ENCODE peak calls at places on chromosome 17, in seven cellular contexts. One of them, this sample, is unnamed.

GRCh38 chr17:60354223-60354622 is 37.7 kb downstream of the USP32 start:
- DNase-seq in H9: no peak
- DNase-seq in H1: no peak
- DNase-seq in mesenchymal stem cell: peak
- DNase-seq in IMR-90: peak
- DNase-seq in trophoblast cell: no peak
- DNase-seq in neuronal stem cell: no peak
- DNase-seq in this sample: no peak

GRCh38 chr17:75428775-75429469 is 23.4 kb upstream of the GRB2 start:
- DNase-seq in IMR-90: peak
- DNase-seq in trophoblast cell: peak
- DNase-seq in mesenchymal stem cell: peak
- DNase-seq in neuronal stem cell: no peak
- DNase-seq in H9: no peak
- DNase-seq in H1: no peak
- DNase-seq in this sample: no peak

GRCh38 chr17:48610282-48611211 is at the start of gene HOXB7:
- DNase-seq in H9: peak
- DNase-seq in H1: no peak
- DNase-seq in neuronal stem cell: no peak
- DNase-seq in IMR-90: peak
- DNase-seq in trophoblast cell: peak
- DNase-seq in mesenchymal stem cell: peak
- DNase-seq in this sample: no peak

GRCh38 chr17:49899588-49899987 is 51.7 kb upstream of the TAC4 start:
- DNase-seq in trophoblast cell: no peak
- DNase-seq in IMR-90: no peak
- DNase-seq in H9: no peak
- DNase-seq in neuronal stem cell: no peak
- DNase-seq in H1: no peak
- DNase-seq in mesenchymal stem cell: no peak
- DNase-seq in this sample: no peak

GRCh38 chr17:63475491-63476412 is 1.1 kb upstream of the ACE start:
- DNase-seq in trophoblast cell: no peak
- DNase-seq in mesenchymal stem cell: no peak
- DNase-seq in H1: peak
- DNase-seq in IMR-90: peak
- DNase-seq in H9: no peak
- DNase-seq in neuronal stem cell: no peak
- DNase-seq in this sample: peak

GRCh38 chr17:56540791-56541190 is 52.7 kb upstream of the NOG start:
- DNase-seq in H1: no peak
- DNase-seq in neuronal stem cell: no peak
- DNase-seq in trophoblast cell: peak
- DNase-seq in mesenchymal stem cell: peak
- DNase-seq in H9: peak
- DNase-seq in IMR-90: no peak
- DNase-seq in this sample: peak

GRCh38 chr17:81396722-81397313 is 1.6 kb downstream of the BAHCC1 start:
- DNase-seq in mesenchymal stem cell: peak
- DNase-seq in trophoblast cell: peak
- DNase-seq in neuronal stem cell: no peak
- DNase-seq in H1: peak
- DNase-seq in IMR-90: no peak
- DNase-seq in H9: peak
- DNase-seq in this sample: peak

GRCh38 chr17:68579194-68579900 is 21.8 kb downstream of the FAM20A start:
- DNase-seq in trophoblast cell: no peak
- DNase-seq in IMR-90: no peak
- DNase-seq in mesenchymal stem cell: no peak
- DNase-seq in neuronal stem cell: no peak
- DNase-seq in H1: no peak
- DNase-seq in H9: no peak
- DNase-seq in this sample: no peak

GRCh38 chr17:15108992-15109391 is 156.1 kb downstream of the PMP22 start:
- DNase-seq in H1: no peak
- DNase-seq in trophoblast cell: no peak
- DNase-seq in H9: no peak
- DNase-seq in neuronal stem cell: no peak
- DNase-seq in IMR-90: no peak
- DNase-seq in mesenchymal stem cell: no peak
- DNase-seq in this sample: no peak

GRCh38 chr17:81722184-81723120 is 10.4 kb downstream of the SLC25A10 start:
- DNase-seq in neuronal stem cell: no peak
- DNase-seq in IMR-90: no peak
- DNase-seq in H1: peak
- DNase-seq in trophoblast cell: no peak
- DNase-seq in mesenchymal stem cell: no peak
- DNase-seq in H9: no peak
- DNase-seq in this sample: no peak

GRCh38 chr17:21200590-21201301 is 13.2 kb downstream of the TMEM11 start:
- DNase-seq in trophoblast cell: no peak
- DNase-seq in mesenchymal stem cell: no peak
- DNase-seq in IMR-90: no peak
- DNase-seq in H9: no peak
- DNase-seq in H1: no peak
- DNase-seq in neuronal stem cell: no peak
- DNase-seq in this sample: no peak

GRCh38 chr17:76000016-76000754 is 470 bp upstream of the CDK3 start:
- DNase-seq in IMR-90: peak
- DNase-seq in trophoblast cell: peak
- DNase-seq in neuronal stem cell: peak
- DNase-seq in mesenchymal stem cell: peak
- DNase-seq in H1: peak
- DNase-seq in H9: peak
- DNase-seq in this sample: peak

GRCh38 chr17:49490271-49490670 is 4.8 kb upstream of the NGFR start:
- DNase-seq in mesenchymal stem cell: no peak
- DNase-seq in IMR-90: no peak
- DNase-seq in H1: no peak
- DNase-seq in trophoblast cell: no peak
- DNase-seq in neuronal stem cell: no peak
- DNase-seq in H9: no peak
- DNase-seq in this sample: no peak

GRCh38 chr17:7557147-7557764 is 1.3 kb upstream of the TNFSF13 start:
- DNase-seq in H9: peak
- DNase-seq in H1: no peak
- DNase-seq in mesenchymal stem cell: no peak
- DNase-seq in trophoblast cell: no peak
- DNase-seq in IMR-90: no peak
- DNase-seq in neuronal stem cell: no peak
- DNase-seq in this sample: no peak

GRCh38 chr17:49210158-49211029 is at the start of the genes ABI3 and GNGT2:
- DNase-seq in IMR-90: peak
- DNase-seq in neuronal stem cell: no peak
- DNase-seq in mesenchymal stem cell: peak
- DNase-seq in trophoblast cell: peak
- DNase-seq in H9: peak
- DNase-seq in H1: peak
- DNase-seq in this sample: peak

GRCh38 chr17:38917259-38917658 is 8.2 kb upstream of the LASP1NB start:
- DNase-seq in neuronal stem cell: no peak
- DNase-seq in mesenchymal stem cell: no peak
- DNase-seq in H1: no peak
- DNase-seq in trophoblast cell: no peak
- DNase-seq in IMR-90: no peak
- DNase-seq in H9: no peak
- DNase-seq in this sample: no peak

GRCh38 chr17:81427446-81428120 is 32.3 kb downstream of the BAHCC1 start:
- DNase-seq in IMR-90: no peak
- DNase-seq in H1: no peak
- DNase-seq in H9: no peak
- DNase-seq in neuronal stem cell: no peak
- DNase-seq in trophoblast cell: no peak
- DNase-seq in mesenchymal stem cell: no peak
- DNase-seq in this sample: no peak

GRCh38 chr17:67490471-67490870 is 113.4 kb downstream of the PITPNC1 start:
- DNase-seq in H9: peak
- DNase-seq in neuronal stem cell: no peak
- DNase-seq in mesenchymal stem cell: no peak
- DNase-seq in trophoblast cell: no peak
- DNase-seq in IMR-90: no peak
- DNase-seq in H1: no peak
- DNase-seq in this sample: no peak

GRCh38 chr17:8632087-8632486 is 1.6 kb upstream of the MYH10 start:
- DNase-seq in H9: peak
- DNase-seq in mesenchymal stem cell: no peak
- DNase-seq in H1: peak
- DNase-seq in IMR-90: no peak
- DNase-seq in neuronal stem cell: no peak
- DNase-seq in trophoblast cell: no peak
- DNase-seq in this sample: peak

GRCh38 chr17:68377771-68378201 is 79.5 kb downstream of the WIPI1 start:
- DNase-seq in trophoblast cell: peak
- DNase-seq in H9: no peak
- DNase-seq in IMR-90: no peak
- DNase-seq in neuronal stem cell: no peak
- DNase-seq in H1: no peak
- DNase-seq in mesenchymal stem cell: no peak
- DNase-seq in this sample: peak

GRCh38 chr17:77098884-77099545 is 41.8 kb upstream of the SEC14L1 start:
- DNase-seq in mesenchymal stem cell: peak
- DNase-seq in neuronal stem cell: no peak
- DNase-seq in trophoblast cell: peak
- DNase-seq in H9: no peak
- DNase-seq in IMR-90: peak
- DNase-seq in H1: no peak
- DNase-seq in this sample: no peak

GRCh38 chr17:7466644-7467341 is 12.6 kb downstream of the ZBTB4 start:
- DNase-seq in H9: no peak
- DNase-seq in trophoblast cell: no peak
- DNase-seq in neuronal stem cell: no peak
- DNase-seq in H1: no peak
- DNase-seq in IMR-90: peak
- DNase-seq in mesenchymal stem cell: peak
- DNase-seq in this sample: no peak

GRCh38 chr17:80254396-80255241 is 6.0 kb upstream of the RNF213 start:
- DNase-seq in mesenchymal stem cell: peak
- DNase-seq in H9: peak
- DNase-seq in trophoblast cell: peak
- DNase-seq in H1: no peak
- DNase-seq in IMR-90: peak
- DNase-seq in neuronal stem cell: no peak
- DNase-seq in this sample: peak

GRCh38 chr17:46178550-46179198 is 14.6 kb downstream of the KANSL1 start:
- DNase-seq in H9: no peak
- DNase-seq in IMR-90: peak
- DNase-seq in mesenchymal stem cell: peak
- DNase-seq in neuronal stem cell: no peak
- DNase-seq in H1: no peak
- DNase-seq in trophoblast cell: no peak
- DNase-seq in this sample: no peak

GRCh38 chr17:81991684-81992513 is 14.5 kb downstream of the ASPSCR1 start:
- DNase-seq in H9: peak
- DNase-seq in IMR-90: peak
- DNase-seq in trophoblast cell: peak
- DNase-seq in H1: no peak
- DNase-seq in neuronal stem cell: peak
- DNase-seq in mesenchymal stem cell: peak
- DNase-seq in this sample: no peak

DNA sequence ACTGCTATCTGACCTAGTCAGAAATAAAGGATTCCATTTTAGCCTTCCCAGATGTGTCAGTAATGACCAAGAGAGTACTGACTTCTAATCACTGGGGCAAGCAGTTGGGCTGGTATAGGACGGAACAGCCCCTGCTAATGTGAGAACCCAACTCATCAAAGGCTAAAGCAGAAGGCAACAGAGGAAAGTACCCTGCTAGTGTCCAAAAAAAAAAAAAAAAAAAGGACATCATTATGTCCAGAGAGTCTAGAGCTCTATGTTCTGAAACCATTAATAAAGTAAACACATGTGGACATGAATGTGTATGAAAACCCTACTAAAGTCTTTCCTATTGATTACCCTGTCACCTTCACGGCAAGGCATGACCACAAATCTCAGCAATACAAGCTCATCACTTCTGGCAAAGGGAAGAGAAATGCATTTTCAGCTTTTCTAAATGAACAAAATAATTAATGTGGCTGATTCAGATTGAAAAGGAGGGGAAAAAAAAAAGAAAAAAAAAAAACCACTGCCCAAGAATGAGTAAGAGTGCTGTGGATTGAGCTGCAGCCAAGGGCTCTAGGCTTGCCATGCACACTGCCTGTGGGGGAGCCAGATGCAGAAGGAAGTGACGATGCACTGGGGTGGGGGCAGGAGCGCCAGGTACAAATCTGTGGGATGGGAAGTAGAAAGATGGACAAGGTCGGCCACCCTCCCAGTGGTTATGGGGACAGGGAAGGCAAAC is 84.8 kb downstream of the CYTH1 start:
- DNase-seq in neuronal stem cell: no peak
- DNase-seq in mesenchymal stem cell: no peak
- DNase-seq in H9: no peak
- DNase-seq in IMR-90: peak
- DNase-seq in trophoblast cell: no peak
- DNase-seq in H1: no peak
- DNase-seq in this sample: no peak
- H3K4me2 ChIP-seq in neuronal stem cell: no peak
- H3K4me2 ChIP-seq in mesenchymal stem cell: no peak
- H3K4me2 ChIP-seq in H9: no peak
- H3K4me2 ChIP-seq in IMR-90: no peak
- H3K4me2 ChIP-seq in trophoblast cell: no peak
- H3K4me2 ChIP-seq in H1: no peak
- H3K4me2 ChIP-seq in this sample: no peak

DNA sequence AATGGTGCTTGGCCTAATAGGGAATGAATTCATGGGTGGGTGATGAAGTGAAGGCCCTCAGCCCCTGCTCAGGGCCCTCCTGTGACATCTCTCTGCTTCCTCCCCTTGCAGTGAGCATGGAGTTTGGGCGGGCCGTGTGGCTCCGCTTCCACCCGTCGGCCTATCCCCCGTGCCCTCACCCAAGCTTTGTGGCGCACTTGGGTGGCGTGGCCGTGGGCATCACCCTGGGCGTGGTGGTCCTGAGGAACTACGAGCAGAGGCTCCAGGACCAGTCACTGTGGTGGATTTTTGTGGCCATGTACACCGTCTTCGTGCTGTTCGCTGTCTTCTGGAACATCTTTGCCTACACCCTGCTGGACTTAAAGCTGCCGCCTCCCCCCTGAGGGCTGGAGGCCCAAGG is 21.1 kb downstream of the C17orf75 start:
- DNase-seq in neuronal stem cell: no peak
- DNase-seq in IMR-90: no peak
- DNase-seq in mesenchymal stem cell: no peak
- DNase-seq in H9: peak
- DNase-seq in H1: no peak
- DNase-seq in trophoblast cell: no peak
- DNase-seq in this sample: no peak
- H4K8ac ChIP-seq in neuronal stem cell: no peak
- H4K8ac ChIP-seq in IMR-90: no peak
- H4K8ac ChIP-seq in mesenchymal stem cell: no peak
- H4K8ac ChIP-seq in H9: no peak
- H4K8ac ChIP-seq in H1: no peak
- H4K8ac ChIP-seq in trophoblast cell: no peak
- H4K8ac ChIP-seq in this sample: no peak

GRCh38 chr17:42389135-42389417 is 834 bp upstream of the STAT3 start:
- DNase-seq in IMR-90: no peak
- DNase-seq in trophoblast cell: no peak
- DNase-seq in H9: no peak
- DNase-seq in H1: no peak
- DNase-seq in neuronal stem cell: no peak
- DNase-seq in mesenchymal stem cell: no peak
- DNase-seq in this sample: no peak
- H3K4me2 ChIP-seq in IMR-90: peak
- H3K4me2 ChIP-seq in trophoblast cell: peak
- H3K4me2 ChIP-seq in H9: peak
- H3K4me2 ChIP-seq in H1: peak
- H3K4me2 ChIP-seq in neuronal stem cell: peak
- H3K4me2 ChIP-seq in mesenchymal stem cell: peak
- H3K4me2 ChIP-seq in this sample: peak

GRCh38 chr17:1467258-1467657 is 11.2 kb upstream of the CRK start:
- DNase-seq in IMR-90: no peak
- DNase-seq in H1: no peak
- DNase-seq in mesenchymal stem cell: no peak
- DNase-seq in H9: no peak
- DNase-seq in trophoblast cell: no peak
- DNase-seq in neuronal stem cell: no peak
- DNase-seq in this sample: no peak
- H4K8ac ChIP-seq in IMR-90: no peak
- H4K8ac ChIP-seq in H1: no peak
- H4K8ac ChIP-seq in mesenchymal stem cell: no peak
- H4K8ac ChIP-seq in H9: no peak
- H4K8ac ChIP-seq in trophoblast cell: no peak
- H4K8ac ChIP-seq in neuronal stem cell: no peak
- H4K8ac ChIP-seq in this sample: no peak